ENCODE peak calls at places on chromosomes 5 and 9, in five cellular contexts. V, A, L, F and E are unnamed samples.

GRCh38 chr9:1804128-1804865 is 210.8 kb upstream of the SMARCA2 start:
- ATAC-seq in V (no peak), L (no peak), A (no peak), F (no peak), E (no peak)

GRCh38 chr5:142409253-142409594 is 84.4 kb upstream of the SPRY4 start:
- ATAC-seq in V (no peak), F (no peak), A (no peak), L (no peak), E (no peak)

GRCh38 chr5:172658869-172659513 is 17.9 kb downstream of the NEURL1B start:
- ATAC-seq in V (peak; percentile 31), F (no peak), L (no peak), A (no peak), E (peak; percentile 52)

GRCh38 chr5:112968411-112969106 is 8.0 kb upstream of the DCP2 start:
- ATAC-seq in A (peak; percentile 15), F (peak; percentile 92), L (no peak), V (no peak), E (no peak)

GRCh38 chr9:114893622-114894021 is 36.8 kb downstream of the TNFSF8 start:
- ATAC-seq in L (no peak), F (no peak), A (no peak), V (no peak), E (no peak)

GRCh38 chr5:35777358-35778087 is 79.2 kb upstream of the IL7R start:
- ATAC-seq in F (peak; percentile 75), V (peak; percentile 68), L (peak; percentile 90), A (peak; percentile 83), E (no peak)

GRCh38 chr5:91291628-91292569 is 91.2 kb downstream of the ARRDC3 start:
- ATAC-seq in F (no peak), L (no peak), V (no peak), A (peak; percentile 90), E (no peak)

GRCh38 chr5:179505636-179506261 is 44.6 kb upstream of the RUFY1 start:
- ATAC-seq in F (peak; percentile 18), L (no peak), V (peak; percentile 21), A (peak; percentile 48), E (no peak)

DNA sequence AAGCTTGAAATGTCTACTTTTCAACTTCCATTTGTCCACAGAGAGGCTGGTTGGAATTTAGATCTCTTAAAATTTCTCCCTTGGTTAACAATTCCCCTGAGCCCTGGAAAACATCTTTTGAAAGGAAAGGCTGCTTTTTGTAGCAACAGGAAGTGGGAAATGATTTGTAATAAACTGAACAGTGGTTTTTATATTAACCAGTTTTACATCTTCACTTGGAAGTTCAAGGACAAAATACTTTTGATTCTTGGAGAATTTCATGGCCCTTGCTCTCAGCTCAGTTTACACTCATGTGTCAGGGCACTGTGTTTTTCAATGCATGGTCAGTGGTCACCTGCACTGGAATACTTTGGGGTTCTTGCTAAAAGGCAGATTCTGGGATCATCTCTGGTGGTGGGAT is 9.9 kb downstream of the MLANA start:
- ATAC-seq in V (no peak), A (no peak), F (peak; percentile 56), L (no peak), E (no peak)
- H3K27me3 ChIP-seq in V (no peaks in the 10 kb centered on the region), A (no peaks in the 10 kb centered on the region), F (no peaks in the 10 kb centered on the region), L (no peaks in the 10 kb centered on the region), E (no peaks in the 10 kb centered on the region)

GRCh38 chr9:4902135-4902475 is 83.0 kb upstream of the JAK2 start:
- ATAC-seq in F (peak; percentile 96), V (no peak), L (no peak), A (no peak), E (no peak)

GRCh38 chr9:4905135-4905490 is 80.0 kb upstream of the JAK2 start:
- ATAC-seq in V (no peak), F (no peak), A (no peak), L (no peak), E (peak; percentile 43)

DNA sequence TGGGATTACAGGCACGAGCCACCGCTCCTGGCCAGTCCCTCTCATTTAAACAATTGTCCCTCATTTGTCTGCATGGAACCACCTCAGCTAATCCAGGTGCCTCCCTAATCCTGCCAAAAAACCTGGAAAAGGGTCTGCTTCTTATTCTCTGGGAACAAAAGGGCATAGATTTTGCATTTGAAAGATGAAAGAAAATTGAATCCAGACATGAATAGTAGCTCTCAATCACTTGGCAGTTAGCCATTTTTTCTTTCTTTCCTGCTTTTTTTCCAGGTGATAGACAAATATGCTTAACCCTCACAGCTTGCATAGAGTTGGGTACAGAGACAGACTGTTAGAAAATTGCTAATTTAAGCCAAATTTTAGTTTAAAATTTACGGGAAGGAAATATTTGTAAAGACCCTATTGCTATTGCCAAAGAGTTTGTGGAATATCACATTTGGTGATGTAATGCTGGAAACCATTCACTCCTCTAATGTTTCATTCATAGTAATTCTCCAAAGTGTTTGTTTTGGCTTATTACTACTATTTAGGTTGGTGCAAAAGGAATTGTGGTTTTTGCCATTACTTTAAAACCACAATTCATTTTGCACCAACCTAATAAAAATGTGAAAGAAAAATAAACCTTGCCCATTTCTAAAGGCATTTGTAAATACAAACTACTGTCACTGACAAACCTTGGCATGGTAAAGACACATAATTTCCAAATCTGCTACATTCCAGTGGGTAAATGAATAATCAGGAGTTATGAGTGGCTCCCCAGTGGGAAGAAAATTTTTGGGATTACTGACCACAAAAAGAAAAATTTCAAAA is 80.5 kb upstream of the JAK2 start:
- ATAC-seq in A (no peak), F (no peak), L (no peak), V (peak; percentile 73), E (peak; percentile 48)
- TF ChIP-seq EP300 in A (no peak), F (no peak), L (no peak), V (no peak), E (no peak)

GRCh38 chr9:88998506-88998905 is 7.2 kb downstream of the S1PR3 start:
- ATAC-seq in A (no peak), V (no peak), F (no peak), L (no peak), E (no peak)

GRCh38 chr9:89000973-89001916 is 10.0 kb downstream of the S1PR3 start:
- ATAC-seq in F (peak; percentile 96), L (peak; percentile 91), A (peak; percentile 94), V (peak; percentile 93), E (peak; percentile 59)

GRCh38 chr9:88997646-88998045 is 6.4 kb downstream of the S1PR3 start:
- ATAC-seq in F (no peak), A (no peak), V (no peak), L (no peak), E (no peak)

GRCh38 chr9:89000281-89000875 is 9.1 kb downstream of the S1PR3 start:
- ATAC-seq in A (no peak), V (no peak), L (no peak), F (no peak), E (no peak)

DNA sequence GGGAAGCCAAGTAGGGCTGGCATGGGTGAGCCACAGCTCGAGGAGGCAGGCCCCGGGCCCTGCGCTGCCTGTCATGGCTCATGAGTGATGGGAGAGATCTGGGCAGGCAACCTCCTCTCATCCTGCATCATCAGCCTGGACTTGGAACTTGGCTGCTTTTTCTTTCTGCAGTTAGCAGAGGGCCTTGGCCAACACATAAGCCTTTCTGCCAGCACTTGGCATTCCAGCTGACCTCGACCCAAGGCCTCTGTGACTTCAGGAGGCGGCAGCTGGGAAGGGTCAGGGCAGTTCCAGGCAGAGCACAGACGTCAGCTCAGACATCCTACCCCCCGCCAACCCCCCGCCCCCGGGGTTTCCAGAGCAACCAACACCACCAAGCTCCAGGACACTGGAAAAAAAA is 7.6 kb downstream of the S1PR3 start:
- ATAC-seq in A (no peak), L (no peak), V (peak; percentile 38), F (no peak), E (peak; percentile 81)
- TF ChIP-seq POLR2AphosphoS5 in A (no peak), L (no peak), V (no peak), F (no peak), E (peak; percentile 98)

DNA sequence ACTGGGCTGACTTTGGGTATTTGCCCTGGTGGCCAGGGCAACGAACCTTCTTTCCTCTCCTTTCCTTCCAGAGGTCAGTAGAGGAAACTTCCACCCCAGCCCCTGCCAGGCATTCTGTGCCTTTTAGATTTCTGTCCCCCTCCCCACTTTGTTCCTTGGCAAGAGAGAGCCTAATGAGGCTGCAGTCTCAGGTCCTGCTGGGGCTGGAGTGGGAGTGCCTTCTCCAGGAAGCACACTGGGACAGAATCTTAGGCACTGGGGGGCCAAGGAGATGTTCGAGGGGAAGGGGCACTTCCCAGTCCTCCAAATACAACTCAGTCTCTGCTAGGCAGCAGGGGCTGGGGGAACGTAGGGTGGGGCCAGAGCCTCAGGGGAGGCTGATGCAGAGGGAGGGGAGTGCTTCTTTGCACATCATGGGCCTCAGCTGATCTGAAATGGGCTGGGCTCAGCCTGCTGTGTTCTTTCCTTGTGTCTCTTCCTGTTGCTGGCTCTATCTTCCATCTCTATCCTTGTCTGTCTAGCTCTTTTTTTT is 15.5 kb downstream of the PSD2 start:
- ATAC-seq in A (no peak), V (no peak), F (no peak), L (no peak), E (no peak)
- H3K27me3 ChIP-seq in A (peaks cover 9% of the 10 kb centered on the region), V (no peaks in the 10 kb centered on the region), F (peaks cover 18% of the 10 kb centered on the region), L (peaks cover 4% of the 10 kb centered on the region), E (peaks cover 10% of the 10 kb centered on the region)

DNA sequence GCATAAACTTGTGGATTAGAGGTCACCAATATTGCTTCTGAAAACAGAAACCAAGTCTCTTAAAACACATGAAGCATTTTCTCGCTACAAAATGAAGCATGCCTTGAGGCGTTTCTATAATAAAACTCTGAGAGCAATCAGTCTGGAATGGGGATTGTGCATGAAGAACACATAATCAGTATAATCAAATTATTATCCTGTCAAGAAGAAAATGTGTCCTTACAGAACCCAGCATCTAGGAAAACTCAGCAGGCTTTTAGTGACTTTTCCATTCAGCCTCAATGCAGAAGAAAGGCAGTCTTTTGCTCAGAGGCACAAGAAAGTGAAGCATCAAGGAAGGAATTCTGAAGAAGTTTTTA is 121.9 kb downstream of the CDH18 start:
- ATAC-seq in A (no peak), F (no peak), L (no peak), V (no peak), E (no peak)
- TF ChIP-seq EP300 in A (no peak), F (no peak), L (no peak), V (no peak), E (no peak)